ENCODE peak calls at places on chromosomes 11 and 22, in five cellular contexts. I, C, F, H and Y are unnamed samples.

GRCh38 chr11:62909107-62909894 is 11.9 kb downstream of the CHRM1 start:
- DNase-seq in I (no peak), C (peak; percentile 39), F (peak; percentile 86), H (peak; percentile 53), Y (peak; percentile 92)

GRCh38 chr11:125410091-125410490 is 86.0 kb downstream of the FEZ1 start:
- DNase-seq in I (no peak), C (no peak), F (peak; percentile 20), H (no peak), Y (no peak)

GRCh38 chr11:32829680-32830412 is at the start of gene PRRG4:
- DNase-seq in I (peak; percentile 90), C (no peak), F (peak; percentile 76), H (peak; percentile 44), Y (peak; percentile 73)

GRCh38 chr11:11027271-11027670 is 169.4 kb upstream of the ZBED5 start:
- DNase-seq in I (no peak), C (no peak), F (peak; percentile 94), H (no peak), Y (no peak)

GRCh38 chr11:23778971-23779370 is 717.9 kb upstream of the LUZP2 start:
- DNase-seq in I (no peak), C (no peak), F (peak; percentile 64), H (no peak), Y (no peak)

GRCh38 chr22:48236261-48236660 is 1473.8 kb downstream of the TBC1D22A start:
- DNase-seq in I (no peak), C (no peak), F (no peak), H (no peak), Y (no peak)

GRCh38 chr11:57476223-57476882 is 16.0 kb downstream of the RTN4RL2 start:
- DNase-seq in I (peak; percentile 81), C (no peak), F (no peak), H (peak; percentile 59), Y (peak; percentile 72)

GRCh38 chr11:73547706-73548105 is 50.2 kb downstream of the FAM168A start:
- DNase-seq in I (no peak), C (no peak), F (no peak), H (no peak), Y (no peak)

GRCh38 chr11:69372589-69373250 is 78.8 kb downstream of the MYEOV start:
- DNase-seq in I (peak; percentile 24), C (no peak), F (no peak), H (no peak), Y (no peak)

GRCh38 chr22:47144076-47144765 is 381.8 kb downstream of the TBC1D22A start:
- DNase-seq in I (no peak), C (no peak), F (no peak), H (no peak), Y (peak; percentile 70)

GRCh38 chr11:30422828-30423648 is 100.1 kb downstream of the ARL14EP start:
- DNase-seq in I (peak; percentile 50), C (no peak), F (no peak), H (no peak), Y (peak; percentile 28)

GRCh38 chr11:12137005-12137690 is 26.8 kb downstream of the MICAL2 start:
- DNase-seq in I (no peak), C (no peak), F (no peak), H (no peak), Y (no peak)

GRCh38 chr22:46088541-46089311 is 61.6 kb upstream of the PPARA start:
- DNase-seq in I (peak; percentile 83), C (no peak), F (peak; percentile 91), H (peak; percentile 74), Y (peak; percentile 64)

GRCh38 chr22:24305260-24305692 is 34.6 kb downstream of the SPECC1L start:
- DNase-seq in I (no peak), C (no peak), F (peak; percentile 53), H (no peak), Y (no peak)

GRCh38 chr11:8258771-8259170 is 4.9 kb downstream of the LMO1 start:
- DNase-seq in I (peak; percentile 27), C (no peak), F (peak; percentile 96), H (no peak), Y (peak; percentile 51)

GRCh38 chr11:119759324-119759723 is 30.3 kb upstream of the NECTIN1 start:
- DNase-seq in I (no peak), C (no peak), F (peak; percentile 87), H (no peak), Y (no peak)

GRCh38 chr11:32426819-32427615 is 8.3 kb downstream of the WT1 start:
- DNase-seq in I (no peak), C (no peak), F (no peak), H (no peak), Y (no peak)

GRCh38 chr22:30183271-30183670 is 63.3 kb downstream of the LIF start:
- DNase-seq in I (no peak), C (no peak), F (no peak), H (no peak), Y (no peak)

GRCh38 chr11:350723-351255 is 18.5 kb upstream of the B4GALNT4 start:
- DNase-seq in I (no peak), C (no peak), F (peak; percentile 71), H (no peak), Y (no peak)

GRCh38 chr22:48780597-48781277 is 1046.9 kb downstream of the BRD1 start:
- DNase-seq in I (no peak), C (no peak), F (no peak), H (no peak), Y (no peak)

GRCh38 chr11:114440971-114441810 is 1.9 kb downstream of the REXO2 start:
- DNase-seq in I (no peak), C (no peak), F (peak; percentile 10), H (no peak), Y (no peak)

GRCh38 chr22:42262964-42263363 is 7.5 kb downstream of the TCF20 start:
- DNase-seq in I (no peak), C (no peak), F (no peak), H (no peak), Y (no peak)

GRCh38 chr11:17077240-17077519 is 287 bp downstream of the RPS13 start:
- DNase-seq in I (no peak), C (no peak), F (peak; percentile 62), H (no peak), Y (no peak)

GRCh38 chr22:42065408-42066132 is 5.0 kb downstream of the NAGA start:
- DNase-seq in I (peak; percentile 60), C (no peak), F (no peak), H (no peak), Y (peak; percentile 9)

GRCh38 chr11:112221263-112221835 is 4.9 kb upstream of the PTS start:
- DNase-seq in I (no peak), C (no peak), F (no peak), H (no peak), Y (no peak)

GRCh38 chr11:102241026-102241425 is 76.3 kb upstream of the BIRC3 start:
- DNase-seq in I (no peak), C (no peak), F (peak; percentile 57), H (no peak), Y (no peak)
- H3K27ac ChIP-seq in I (no peak overlapping the region), C (no peak overlapping the region), F (peak overlapping the region; percentile 64), H (no peak overlapping the region), Y (no peak overlapping the region)

DNA sequence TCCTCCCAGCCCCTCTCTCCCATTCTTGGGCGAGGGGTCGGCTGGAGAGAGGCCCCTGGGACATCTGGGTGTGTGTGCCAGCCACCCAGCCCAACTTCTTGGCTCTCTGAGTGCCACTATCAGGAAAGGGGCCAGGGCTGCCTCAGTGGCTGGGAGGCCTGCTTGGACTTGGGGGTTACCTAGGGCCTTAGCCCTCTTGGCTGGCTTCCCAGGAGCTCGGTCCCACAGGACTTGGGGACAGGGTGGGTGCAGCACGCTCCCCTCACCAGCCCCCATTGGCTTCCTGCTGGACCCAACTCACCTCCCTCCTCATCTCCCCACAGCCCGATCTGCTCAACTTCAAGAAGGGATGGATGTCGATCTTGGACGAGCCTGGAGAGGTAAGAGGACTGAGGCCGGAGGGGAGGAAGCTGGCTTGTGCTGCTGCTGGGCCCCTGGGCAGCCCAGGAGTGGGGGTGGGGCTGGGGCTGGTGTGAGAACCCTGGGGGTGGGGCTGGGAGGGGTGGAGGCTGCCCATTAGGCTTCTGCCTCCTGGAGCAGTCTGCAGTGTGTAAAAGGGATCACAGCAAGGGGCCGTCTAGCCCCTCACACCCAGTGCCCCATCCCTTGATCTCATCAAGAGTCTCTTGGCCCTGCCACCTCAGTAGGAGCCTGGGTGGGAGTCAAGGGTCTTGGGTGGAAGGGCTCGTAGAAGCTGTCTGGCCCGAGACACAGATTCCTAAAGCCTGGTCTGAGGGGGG is 54.8 kb downstream of the TRIOBP start:
- DNase-seq in I (no peak), C (no peak), F (no peak), H (no peak), Y (no peak)
- H3K27ac ChIP-seq in I (peak overlapping the region; percentile 65), C (peak overlapping the region; percentile 82), F (peak overlapping the region; percentile 72), H (peak overlapping the region; percentile 78), Y (peak overlapping the region; percentile 63)

GRCh38 chr22:49961601-49962011 is 1.0 kb downstream of the PIM3 start:
- DNase-seq in I (no peak), C (no peak), F (no peak), H (no peak), Y (peak; percentile 33)

GRCh38 chr22:49962751-49963646 is 2.4 kb downstream of the PIM3 start:
- DNase-seq in I (peak; percentile 68), C (no peak), F (no peak), H (peak; percentile 50), Y (peak; percentile 59)

GRCh38 chr22:49960967-49961600 is 512 bp downstream of the PIM3 start:
- DNase-seq in I (peak; percentile 61), C (no peak), F (peak; percentile 76), H (peak; percentile 55), Y (peak; percentile 64)

GRCh38 chr22:49963647-49964026 is 3.1 kb downstream of the PIM3 start:
- DNase-seq in I (peak; percentile 56), C (no peak), F (no peak), H (no peak), Y (peak; percentile 55)

GRCh38 chr22:49962012-49962750 is 1.6 kb downstream of the PIM3 start:
- DNase-seq in I (peak; percentile 95), C (peak; percentile 70), F (peak; percentile 92), H (peak; percentile 94), Y (peak; percentile 88)
- H3K27ac ChIP-seq in I (peak overlapping the region; percentile 97), C (peak overlapping the region; percentile 84), F (peak overlapping the region; percentile 29), H (peak overlapping the region; percentile 97), Y (peak overlapping the region; percentile 95)

DNA sequence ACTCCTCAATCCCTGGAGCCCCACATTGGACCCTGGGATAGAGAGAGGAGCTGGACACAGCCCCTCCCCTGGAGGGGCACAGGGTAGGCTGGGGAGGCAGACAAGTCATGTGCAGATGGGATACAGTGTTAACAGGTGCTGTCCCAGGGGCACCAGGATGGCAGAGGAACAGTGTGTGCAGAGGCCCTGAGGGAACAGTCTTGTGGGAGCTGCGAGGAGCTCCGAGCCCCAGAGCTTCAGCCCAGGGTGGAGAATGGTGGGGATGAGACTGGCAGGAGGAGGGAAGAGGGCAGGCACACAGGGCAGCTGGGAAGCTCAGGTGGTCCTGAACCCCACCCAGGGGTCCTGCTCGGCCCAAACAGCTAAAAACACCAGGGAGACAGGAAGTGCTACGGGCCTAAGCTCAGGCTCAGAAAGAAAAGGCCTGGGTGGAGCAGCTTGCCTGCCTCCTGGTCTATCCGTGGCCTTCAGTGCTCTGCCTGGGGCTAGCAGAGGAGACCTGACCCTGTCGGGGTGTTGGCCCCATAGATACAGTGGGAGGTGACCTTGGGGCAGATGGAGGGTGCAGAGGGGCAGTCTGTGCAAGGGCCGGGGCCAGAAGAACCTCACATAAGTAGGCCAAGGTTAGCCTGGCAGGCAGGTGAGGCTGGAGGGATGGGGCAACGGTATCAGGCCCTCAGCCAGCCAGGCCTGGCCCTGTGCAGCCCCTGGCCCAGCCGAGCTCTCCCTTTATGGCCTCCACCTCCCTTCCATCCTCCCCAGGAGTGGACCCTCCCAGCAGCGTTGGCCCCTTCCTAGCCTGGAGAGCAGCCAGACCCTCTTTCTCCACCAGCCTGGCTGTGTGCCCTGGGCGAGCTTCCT is 15.4 kb downstream of the CAPN5 start:
- DNase-seq in I (peak; percentile 54), C (no peak), F (no peak), H (peak; percentile 16), Y (peak; percentile 48)
- H3K27ac ChIP-seq in I (peak overlapping the region; percentile 57), C (peak overlapping the region; percentile 39), F (peak overlapping the region; percentile 38), H (peak overlapping the region; percentile 30), Y (no peak overlapping the region)

GRCh38 chr22:20811971-20812660 is 38.2 kb downstream of the SERPIND1 start:
- DNase-seq in I (peak; percentile 11), C (no peak), F (no peak), H (no peak), Y (no peak)
- H3K27ac ChIP-seq in I (no peak overlapping the region), C (no peak overlapping the region), F (no peak overlapping the region), H (no peak overlapping the region), Y (no peak overlapping the region)